ENCODE peak calls at places on chromosomes 16 and 17, in five cellular contexts. X is HepG2, N is HCT116, Y is GM12878, D is H1. L is an unnamed sample.

GRCh38 chr17:61875285-61875684 is 12.0 kb upstream of the BRIP1 start:
- DNase-seq in X (no peak), N (no peak), Y (no peak), D (no peak), L (no peak)

GRCh38 chr16:53781023-53781605 is 77.2 kb downstream of the FTO start:
- DNase-seq in X (peak), N (no peak), Y (no peak), D (no peak), L (no peak)

GRCh38 chr17:81422776-81423697 is 27.8 kb downstream of the BAHCC1 start:
- DNase-seq in X (peak), N (peak), Y (no peak), D (no peak), L (peak)

GRCh38 chr16:57167951-57168350 is 17.9 kb downstream of the PSME3IP1 start:
- DNase-seq in X (peak), N (peak), Y (no peak), D (no peak), L (no peak)

GRCh38 chr16:49015189-49015540 is 266.5 kb downstream of the CBLN1 start:
- DNase-seq in X (no peak), N (no peak), Y (no peak), D (peak), L (no peak)

GRCh38 chr17:8020776-8021564 is 17.9 kb upstream of the ALOX15B start:
- DNase-seq in X (no peak), N (no peak), Y (no peak), D (no peak), L (no peak)

GRCh38 chr16:17777461-17777863 is 306.7 kb upstream of the XYLT1 start:
- DNase-seq in X (peak), N (no peak), Y (no peak), D (no peak), L (no peak)

GRCh38 chr17:68289936-68290267 is 1.0 kb downstream of the SLC16A6 start:
- DNase-seq in X (no peak), N (no peak), Y (no peak), D (no peak), L (no peak)

GRCh38 chr17:39400547-39401411 is 647 bp downstream of the FBXL20 start:
- DNase-seq in X (no peak), N (no peak), Y (no peak), D (no peak), L (no peak)

GRCh38 chr17:13996758-13997157 is 72.5 kb upstream of the COX10 start:
- DNase-seq in X (no peak), N (no peak), Y (no peak), D (no peak), L (no peak)

GRCh38 chr17:59916446-59916845 is 23.5 kb downstream of the RPS6KB1 start:
- DNase-seq in X (no peak), N (no peak), Y (no peak), D (no peak), L (no peak)

GRCh38 chr17:59840908-59841666 is 51.7 kb downstream of the TUBD1 start:
- DNase-seq in X (no peak), N (no peak), Y (no peak), D (no peak), L (peak)

GRCh38 chr16:85530370-85530739 is 82.8 kb upstream of the GSE1 start:
- DNase-seq in X (no peak), N (no peak), Y (no peak), D (no peak), L (no peak)

GRCh38 chr16:30088832-30089624 is 2.7 kb downstream of the TBX6 start:
- DNase-seq in X (no peak), N (no peak), Y (no peak), D (no peak), L (no peak)

GRCh38 chr17:50883850-50884291 is 17.7 kb upstream of the TOB1 start:
- DNase-seq in X (no peak), N (no peak), Y (no peak), D (no peak), L (no peak)
- TF ChIP-seq SP1 in X (no peak), N (no peak), Y (no peak), D (no peak), L (no peak)

GRCh38 chr17:79995691-79996090 is 40.0 kb downstream of the TBC1D16 start:
- DNase-seq in X (no peak), N (no peak), Y (no peak), D (no peak), L (no peak)

GRCh38 chr17:79992657-79993389 is 42.8 kb downstream of the TBC1D16 start:
- DNase-seq in X (no peak), N (no peak), Y (no peak), D (no peak), L (no peak)

GRCh38 chr17:79994602-79995001 is 41.1 kb downstream of the TBC1D16 start:
- DNase-seq in X (no peak), N (no peak), Y (no peak), D (no peak), L (no peak)

GRCh38 chr17:79991924-79992656 is 43.6 kb downstream of the TBC1D16 start:
- DNase-seq in X (peak), N (no peak), Y (no peak), D (no peak), L (no peak)

DNA sequence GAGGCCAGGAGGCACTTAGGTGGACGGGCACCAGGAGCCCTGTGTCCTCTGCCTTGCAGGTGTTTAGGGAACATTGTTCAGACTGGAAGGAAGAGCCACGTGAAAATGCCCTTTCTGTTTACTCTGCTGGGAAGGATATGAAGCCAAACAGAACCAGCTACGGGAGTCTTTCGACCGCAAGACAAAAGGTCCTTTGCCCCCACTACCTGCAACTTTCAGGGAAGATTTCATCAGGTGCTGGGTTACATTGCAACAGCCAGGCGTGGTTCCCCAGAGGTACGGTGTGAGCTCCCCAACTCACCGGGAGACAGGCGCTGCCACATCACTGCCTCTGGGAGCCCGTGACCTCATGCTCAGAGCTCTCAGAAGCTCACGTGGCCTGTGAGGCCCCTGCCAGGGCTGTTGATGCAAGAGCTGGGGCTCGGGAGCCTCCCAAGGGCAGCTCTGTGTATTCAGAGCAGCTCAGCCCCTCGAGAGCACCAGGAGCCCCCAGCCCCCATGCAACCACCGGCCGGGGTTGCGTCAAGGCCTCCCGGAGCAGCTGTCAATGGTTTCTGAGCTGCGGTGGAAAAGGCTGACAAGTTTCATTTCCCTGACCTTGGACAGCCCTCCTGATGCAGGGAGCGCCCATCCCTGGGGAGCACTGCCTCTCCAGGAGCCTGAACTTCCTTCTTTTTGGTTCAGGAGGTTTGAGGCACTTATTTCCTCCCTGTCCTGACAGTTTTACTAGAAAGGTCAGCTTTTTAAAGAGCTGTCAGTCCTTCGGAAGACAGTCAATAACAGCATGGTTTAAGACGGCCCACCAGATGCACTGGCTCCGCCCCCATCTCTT is 42.1 kb downstream of the TBC1D16 start:
- DNase-seq in X (peak), N (no peak), Y (no peak), D (no peak), L (no peak)
- H3K27ac ChIP-seq in X (peak), N (no peak), Y (no peak), D (no peak), L (no peak)

DNA sequence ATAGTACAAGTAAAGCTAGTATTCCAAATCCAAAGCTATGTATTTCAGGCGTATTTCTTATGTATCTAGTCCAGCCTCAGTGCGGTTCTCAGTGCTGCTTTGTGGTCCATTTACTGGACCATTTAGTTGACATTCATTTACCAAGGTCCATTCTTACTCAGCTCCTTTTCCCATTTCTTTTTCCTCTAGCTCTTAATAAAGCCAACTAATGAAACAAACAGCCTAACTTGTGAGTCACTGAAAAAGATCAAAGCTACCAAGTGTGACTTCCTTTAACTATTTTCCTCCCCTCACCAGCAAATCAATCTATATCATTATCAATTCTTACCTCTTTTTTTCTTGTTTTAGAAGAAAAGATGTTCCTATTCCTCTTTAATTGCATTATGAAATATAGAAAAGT is 64.0 kb downstream of the CYB561 start:
- DNase-seq in X (no peak), N (no peak), Y (no peak), D (no peak), L (no peak)
- TF ChIP-seq SP1 in X (no peak), N (no peak), Y (no peak), D (no peak), L (no peak)

DNA sequence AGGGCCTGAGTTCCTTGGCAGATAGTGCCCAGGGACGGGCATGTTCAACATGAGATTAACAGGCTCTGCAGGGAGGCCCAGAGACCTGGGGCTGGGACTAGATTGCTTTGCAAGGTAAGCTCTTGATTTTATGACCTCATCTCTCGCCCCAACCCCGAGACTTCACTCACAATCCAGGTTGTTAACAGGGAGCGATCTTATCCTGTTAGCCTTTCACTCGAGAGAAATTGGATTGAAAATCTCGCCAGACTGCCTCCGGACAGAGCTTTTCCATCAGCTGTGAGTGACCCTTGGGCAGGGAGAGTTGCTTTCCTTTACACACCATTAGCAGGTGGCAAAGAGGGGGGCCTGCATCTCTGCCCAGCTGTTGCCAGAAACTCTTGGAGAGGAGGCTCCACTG is 521.7 kb upstream of the EEF2KMT start:
- DNase-seq in X (no peak), N (no peak), Y (no peak), D (no peak), L (no peak)
- H3K27ac ChIP-seq in X (no peak), N (no peak), Y (no peak), D (no peak), L (no peak)

GRCh38 chr16:75702247-75702646 is 986 bp upstream of the DUXB start:
- DNase-seq in X (peak), N (no peak), Y (no peak), D (no peak), L (peak)

GRCh38 chr16:75697571-75697970 is 3.7 kb downstream of the DUXB start:
- DNase-seq in X (no peak), N (no peak), Y (no peak), D (no peak), L (no peak)

GRCh38 chr16:75701361-75701760 is at the start of gene DUXB:
- DNase-seq in X (no peak), N (no peak), Y (no peak), D (no peak), L (no peak)

DNA sequence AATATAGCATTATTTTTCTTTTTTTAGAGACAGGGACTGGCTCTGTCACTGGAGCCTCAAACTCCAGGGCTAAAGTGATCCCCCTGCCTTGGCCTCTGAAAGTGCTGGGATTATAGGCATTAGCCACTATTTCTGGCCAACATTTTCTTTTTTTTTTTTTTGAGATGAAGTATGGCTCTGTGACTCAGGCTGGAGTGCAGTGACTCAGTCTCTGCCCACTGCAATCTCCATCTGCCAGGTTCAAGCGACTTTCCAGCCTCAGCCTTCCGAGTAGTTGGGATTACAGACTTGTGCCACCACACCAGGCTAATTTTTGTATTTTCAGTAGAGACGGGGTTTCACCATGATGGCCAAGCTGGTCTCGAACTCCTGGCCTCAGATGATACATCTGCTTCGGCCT is 2.1 kb upstream of the DUXB start:
- DNase-seq in X (no peak), N (no peak), Y (no peak), D (no peak), L (no peak)
- TF ChIP-seq SP1 in X (no peak), N (no peak), Y (no peak), D (no peak), L (no peak)